ENCODE peak calls at places on chromosomes 5 and 9, in four cellular contexts. F is K562, K is PC-3, Q is fibroblast of lung. X is an unnamed sample.

GRCh38 chr9:80040457-80040856 is 468.7 kb downstream of the TLE4 start:
- DNase-seq in Q (no peak), F (no peak), K (no peak), X (no peak)

GRCh38 chr5:15538516-15538915 is 38.5 kb downstream of the FBXL7 start:
- DNase-seq in Q (no peak), K (no peak), F (no peak), X (no peak)

GRCh38 chr5:96342581-96342980 is 90.5 kb downstream of the PCSK1 start:
- DNase-seq in F (no peak), Q (no peak), K (no peak), X (no peak)

GRCh38 chr5:133933670-133934295 is 34.6 kb downstream of the C5orf15 start:
- DNase-seq in K (no peak), Q (no peak), F (no peak), X (no peak)

GRCh38 chr9:134170525-134171315 is 6.4 kb upstream of the RNU6ATAC start:
- DNase-seq in K (no peak), Q (no peak), F (no peak), X (no peak)

GRCh38 chr5:58787982-58788381 is 205.1 kb downstream of the RAB3C start:
- DNase-seq in K (no peak), F (no peak), Q (no peak), X (no peak)

GRCh38 chr5:178940569-178941360 is at the start of gene ZNF454:
- DNase-seq in Q (peak), K (no peak), F (no peak), X (peak)

GRCh38 chr5:133232435-133232834 is 180.6 kb downstream of the HSPA4 start:
- DNase-seq in K (no peak), F (no peak), Q (no peak), X (no peak)

GRCh38 chr9:29332789-29333188 is 1759.5 kb upstream of the C9orf72 start:
- DNase-seq in F (no peak), Q (peak), K (peak), X (no peak)

GRCh38 chr5:10590226-10591047 is 26.6 kb downstream of the ANKRD33B start:
- DNase-seq in Q (peak), K (peak), F (peak), X (peak)

GRCh38 chr9:33076360-33077004 is at the start of gene SMU1:
- DNase-seq in Q (peak), F (peak), K (peak), X (peak)

GRCh38 chr5:36305571-36306326 is 4.0 kb upstream of the RANBP3L start:
- DNase-seq in Q (peak), F (peak), K (peak), X (peak)

DNA sequence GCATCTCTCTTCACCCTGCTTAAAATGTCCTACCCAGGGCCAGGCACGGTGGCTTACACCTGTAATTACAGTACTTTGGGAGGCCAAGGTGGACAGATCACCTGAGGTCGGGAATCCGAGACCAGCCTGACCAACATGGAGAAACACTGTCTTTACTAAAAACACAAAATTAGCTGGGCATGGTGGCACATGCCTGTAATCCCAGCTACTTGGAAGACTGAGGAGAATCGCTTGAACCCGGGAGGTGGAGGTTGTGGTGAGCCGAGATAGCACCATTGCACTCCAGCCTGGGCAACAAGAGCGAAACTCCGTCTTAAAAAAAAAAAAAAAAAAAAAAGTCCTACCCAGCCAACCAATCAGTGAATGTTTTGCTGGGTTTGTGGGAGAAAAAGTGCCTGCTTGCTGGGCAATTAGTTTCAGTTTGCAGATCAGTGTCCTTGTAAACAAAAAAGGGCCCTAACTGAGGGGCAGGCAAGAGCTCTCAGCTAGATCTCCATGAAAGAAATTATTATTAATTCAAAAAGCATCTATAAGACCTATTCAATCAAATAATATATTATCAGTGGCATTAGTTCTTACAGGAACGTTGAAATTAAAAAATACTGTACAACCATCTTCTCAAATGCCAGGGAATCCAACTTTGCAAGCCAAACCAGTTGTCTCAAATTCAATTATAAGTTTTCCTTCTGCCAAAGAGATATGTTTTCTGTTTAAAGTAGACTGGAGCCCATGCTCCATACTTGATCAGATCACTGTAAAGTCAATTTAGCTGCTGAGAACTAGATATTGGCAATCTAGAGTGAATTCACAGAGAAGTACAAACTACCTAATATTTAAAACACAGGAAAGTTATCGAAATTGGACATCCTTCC is 3.9 kb downstream of the MEGF9 start:
- DNase-seq in K (peak), Q (peak), F (peak), X (peak)
- H3K27ac ChIP-seq in K (no peak), Q (no peak), F (peak), X (no peak)

DNA sequence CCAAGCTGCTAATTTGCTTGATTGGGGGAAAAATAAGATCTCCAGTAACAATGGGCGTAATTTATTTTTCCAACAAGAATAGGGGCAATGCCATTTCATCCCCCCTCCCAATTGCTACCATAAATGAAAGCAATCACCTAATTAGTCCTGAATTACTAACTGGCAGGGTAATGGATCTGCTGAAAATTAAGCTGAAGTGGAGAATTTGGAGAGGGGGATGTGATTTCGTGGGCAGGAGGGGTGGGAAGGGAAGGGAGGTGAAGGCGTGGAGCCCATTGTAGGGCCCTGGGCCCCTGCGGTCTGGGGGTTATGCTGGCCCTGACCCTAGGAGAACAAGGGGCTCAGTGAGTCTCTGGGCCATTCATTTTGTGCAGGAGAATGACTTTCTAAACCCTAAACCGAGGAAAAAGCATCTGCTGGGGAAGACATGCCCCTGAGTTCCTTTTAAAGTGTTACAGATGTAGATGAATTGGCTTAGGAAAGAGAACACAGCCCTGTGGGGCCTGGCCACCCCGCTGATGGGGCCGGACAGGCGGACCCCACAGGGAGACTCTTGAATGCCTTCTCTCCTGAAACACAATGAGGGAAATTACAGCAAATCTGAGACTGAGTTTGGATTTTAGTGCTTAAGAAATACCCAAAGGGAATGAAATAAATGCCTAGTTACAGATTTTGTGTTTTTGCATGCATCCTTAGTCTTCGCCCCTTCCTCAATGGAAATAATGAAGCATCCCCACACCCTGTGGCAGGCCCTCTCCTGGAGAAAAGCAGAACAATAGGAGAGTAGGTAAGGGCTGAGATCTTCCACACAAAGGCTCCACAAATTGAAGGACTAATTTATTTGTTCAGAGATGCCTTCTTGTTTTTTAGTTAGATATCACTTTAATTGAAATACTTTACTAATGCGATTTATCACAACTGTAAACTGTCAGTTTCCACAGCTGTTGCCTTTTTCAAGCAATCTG is 143.2 kb downstream of the PSAT1 start:
- DNase-seq in Q (no peak), F (no peak), K (no peak), X (no peak)
- TF ChIP-seq CTCF in Q (no peak), F (no peak), K (peak), X (no peak)

GRCh38 chr9:135992486-135993408 is 31.6 kb upstream of the UBAC1 start:
- DNase-seq in Q (peak), F (peak), K (peak), X (peak)
- H3K9ac ChIP-seq in Q (peak), F (no peak), K (peak), X (peak)

GRCh38 chr5:103526164-103526915 is 36.2 kb downstream of the NUDT12 start:
- DNase-seq in Q (peak), K (no peak), F (peak), X (no peak)
- H3K27ac ChIP-seq in Q (no peak), K (no peak), F (no peak), X (no peak)

DNA sequence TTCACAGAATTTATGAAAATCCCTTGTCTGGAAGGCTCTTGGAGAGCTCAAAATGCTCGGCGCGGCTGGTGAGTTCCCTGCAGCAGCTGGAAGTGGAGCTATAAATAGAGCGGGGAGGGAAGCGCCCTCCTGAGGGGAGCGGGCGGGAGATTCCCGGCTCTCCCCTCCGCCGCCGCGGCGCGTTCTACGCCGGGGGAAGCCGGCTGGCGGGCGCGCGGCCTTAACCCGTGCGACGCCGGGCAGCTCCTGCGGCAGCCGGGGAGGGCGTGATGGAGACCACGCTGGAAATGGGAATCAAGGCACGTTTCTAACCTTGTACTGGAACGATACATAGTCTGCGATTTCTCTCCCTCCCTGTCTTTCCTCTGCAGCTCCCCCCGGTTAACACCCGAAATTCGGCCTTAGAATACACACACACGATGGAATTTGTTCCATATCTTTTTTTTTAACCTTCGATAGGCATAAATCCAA is 306.5 kb upstream of the KCNN2 start:
- DNase-seq in F (no peak), K (no peak), Q (peak), X (peak)
- TF ChIP-seq CTCF in F (no peak), K (no peak), Q (no peak), X (no peak)

GRCh38 chr5:17233488-17233887 is 16.1 kb downstream of the BASP1 start:
- DNase-seq in Q (peak), F (no peak), K (peak), X (no peak)

GRCh38 chr5:17232405-17232804 is 15.0 kb downstream of the BASP1 start:
- DNase-seq in K (no peak), F (no peak), Q (no peak), X (no peak)

GRCh38 chr5:17238521-17239041 is 21.1 kb downstream of the BASP1 start:
- DNase-seq in K (peak), F (no peak), Q (peak), X (peak)

GRCh38 chr5:17234384-17234783 is 17.0 kb downstream of the BASP1 start:
- DNase-seq in F (no peak), Q (no peak), K (no peak), X (no peak)

DNA sequence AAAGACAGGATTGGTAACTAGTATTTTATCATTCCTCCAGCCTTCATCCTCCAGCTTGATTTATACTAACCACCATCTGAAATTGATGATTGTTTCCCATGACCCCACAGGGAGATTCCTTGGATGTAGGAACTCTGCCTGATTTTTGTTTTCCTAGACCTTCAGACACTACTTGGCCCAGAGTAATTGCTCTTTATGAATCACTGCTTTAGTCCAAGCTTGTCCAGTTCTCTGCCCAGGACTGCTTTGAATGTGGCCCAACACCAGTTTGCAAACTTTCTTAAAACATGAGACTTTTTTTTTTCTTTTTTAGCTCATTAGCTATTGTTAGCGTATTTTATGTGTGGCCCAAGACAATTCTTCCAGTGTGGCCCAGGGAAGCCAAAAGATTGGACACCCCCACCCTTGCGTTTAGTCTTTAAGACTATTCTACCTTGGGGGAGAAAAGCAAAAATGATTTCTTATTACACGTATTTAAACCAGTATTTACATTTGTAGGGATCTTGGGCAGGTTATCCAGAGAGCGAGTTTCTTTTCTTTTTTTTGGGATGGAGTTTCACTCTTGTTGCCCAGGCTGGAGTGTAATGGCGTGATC is 18.4 kb downstream of the BASP1 start:
- DNase-seq in K (no peak), F (no peak), Q (peak), X (no peak)
- H3K9ac ChIP-seq in K (no peak), F (no peak), Q (no peak), X (no peak)

X was measured in endothelial cell of umbilical vein.